ENCODE peak calls at places on chromosomes 2 and 18, in seven cellular contexts. One of them, this sample, is unnamed.

GRCh38 chr2:239075918-239076727 is 228.2 kb downstream of the TWIST2 start:
- DNase-seq in endothelial cell of umbilical vein: no peak
- DNase-seq in dorsolateral prefrontal cortex: no peak
- DNase-seq in fibroblast of pulmonary artery: no peak
- DNase-seq in A549: no peak
- DNase-seq in psoas muscle: no peak
- DNase-seq in fibroblast of lung: no peak
- DNase-seq in this sample: no peak

GRCh38 chr2:56288863-56289580 is 105.2 kb downstream of the CCDC85A start:
- DNase-seq in A549: no peak
- DNase-seq in dorsolateral prefrontal cortex: no peak
- DNase-seq in fibroblast of lung: peak
- DNase-seq in endothelial cell of umbilical vein: no peak
- DNase-seq in fibroblast of pulmonary artery: no peak
- DNase-seq in psoas muscle: no peak
- DNase-seq in this sample: no peak

GRCh38 chr18:51153659-51154371 is 43.7 kb downstream of the MEX3C start:
- DNase-seq in fibroblast of lung: no peak
- DNase-seq in dorsolateral prefrontal cortex: no peak
- DNase-seq in A549: no peak
- DNase-seq in endothelial cell of umbilical vein: no peak
- DNase-seq in fibroblast of pulmonary artery: no peak
- DNase-seq in psoas muscle: no peak
- DNase-seq in this sample: no peak

GRCh38 chr18:8654482-8655451 is 45.5 kb downstream of the RAB12 start:
- DNase-seq in fibroblast of pulmonary artery: peak
- DNase-seq in endothelial cell of umbilical vein: peak
- DNase-seq in fibroblast of lung: no peak
- DNase-seq in A549: peak
- DNase-seq in psoas muscle: no peak
- DNase-seq in dorsolateral prefrontal cortex: no peak
- DNase-seq in this sample: peak

GRCh38 chr2:84306361-84306760 is 152.7 kb downstream of the SUCLG1 start:
- DNase-seq in dorsolateral prefrontal cortex: no peak
- DNase-seq in A549: no peak
- DNase-seq in psoas muscle: no peak
- DNase-seq in endothelial cell of umbilical vein: no peak
- DNase-seq in fibroblast of pulmonary artery: no peak
- DNase-seq in fibroblast of lung: no peak
- DNase-seq in this sample: no peak

GRCh38 chr2:162342841-162343240 is 1.1 kb upstream of the GCA start:
- DNase-seq in psoas muscle: no peak
- DNase-seq in A549: no peak
- DNase-seq in endothelial cell of umbilical vein: no peak
- DNase-seq in fibroblast of lung: no peak
- DNase-seq in fibroblast of pulmonary artery: no peak
- DNase-seq in dorsolateral prefrontal cortex: no peak
- DNase-seq in this sample: no peak

GRCh38 chr18:6482198-6482977 is 67.7 kb upstream of the L3MBTL4 start:
- DNase-seq in A549: peak
- DNase-seq in psoas muscle: peak
- DNase-seq in fibroblast of lung: peak
- DNase-seq in dorsolateral prefrontal cortex: peak
- DNase-seq in endothelial cell of umbilical vein: no peak
- DNase-seq in fibroblast of pulmonary artery: peak
- DNase-seq in this sample: peak

GRCh38 chr2:241945803-241946202 is 76.3 kb downstream of the RTP5 start:
- DNase-seq in dorsolateral prefrontal cortex: no peak
- DNase-seq in psoas muscle: no peak
- DNase-seq in fibroblast of lung: no peak
- DNase-seq in fibroblast of pulmonary artery: no peak
- DNase-seq in A549: no peak
- DNase-seq in endothelial cell of umbilical vein: no peak
- DNase-seq in this sample: no peak

GRCh38 chr2:11155326-11156059 is at the start of gene SLC66A3:
- DNase-seq in dorsolateral prefrontal cortex: no peak
- DNase-seq in fibroblast of lung: peak
- DNase-seq in endothelial cell of umbilical vein: peak
- DNase-seq in A549: peak
- DNase-seq in psoas muscle: no peak
- DNase-seq in fibroblast of pulmonary artery: peak
- DNase-seq in this sample: peak

GRCh38 chr2:38856165-38856564 is 19.6 kb downstream of the DHX57 start:
- DNase-seq in dorsolateral prefrontal cortex: no peak
- DNase-seq in endothelial cell of umbilical vein: no peak
- DNase-seq in A549: no peak
- DNase-seq in fibroblast of lung: peak
- DNase-seq in psoas muscle: no peak
- DNase-seq in fibroblast of pulmonary artery: peak
- DNase-seq in this sample: peak

GRCh38 chr2:98460573-98461560 is 16.2 kb downstream of the INPP4A start:
- DNase-seq in fibroblast of pulmonary artery: no peak
- DNase-seq in endothelial cell of umbilical vein: no peak
- DNase-seq in psoas muscle: no peak
- DNase-seq in dorsolateral prefrontal cortex: no peak
- DNase-seq in fibroblast of lung: no peak
- DNase-seq in A549: no peak
- DNase-seq in this sample: no peak

GRCh38 chr2:72837171-72837570 is 11.3 kb upstream of the EXOC6B start:
- DNase-seq in dorsolateral prefrontal cortex: no peak
- DNase-seq in endothelial cell of umbilical vein: no peak
- DNase-seq in A549: no peak
- DNase-seq in psoas muscle: no peak
- DNase-seq in fibroblast of lung: peak
- DNase-seq in fibroblast of pulmonary artery: peak
- DNase-seq in this sample: peak

GRCh38 chr18:5237083-5237722 is 40.1 kb upstream of the AKAIN1 start:
- DNase-seq in dorsolateral prefrontal cortex: no peak
- DNase-seq in psoas muscle: no peak
- DNase-seq in fibroblast of lung: peak
- DNase-seq in A549: no peak
- DNase-seq in endothelial cell of umbilical vein: no peak
- DNase-seq in fibroblast of pulmonary artery: peak
- DNase-seq in this sample: peak

GRCh38 chr2:121220995-121221394 is 64.0 kb downstream of the TFCP2L1 start:
- DNase-seq in dorsolateral prefrontal cortex: no peak
- DNase-seq in fibroblast of pulmonary artery: peak
- DNase-seq in psoas muscle: no peak
- DNase-seq in A549: peak
- DNase-seq in fibroblast of lung: peak
- DNase-seq in endothelial cell of umbilical vein: no peak
- DNase-seq in this sample: no peak

GRCh38 chr2:72755647-72756423 is 70.0 kb downstream of the EXOC6B start:
- DNase-seq in psoas muscle: no peak
- DNase-seq in endothelial cell of umbilical vein: peak
- DNase-seq in dorsolateral prefrontal cortex: no peak
- DNase-seq in A549: peak
- DNase-seq in fibroblast of lung: peak
- DNase-seq in fibroblast of pulmonary artery: peak
- DNase-seq in this sample: peak

GRCh38 chr2:241810304-241811208 is 1.6 kb downstream of the NEU4 start:
- DNase-seq in A549: no peak
- DNase-seq in fibroblast of pulmonary artery: no peak
- DNase-seq in endothelial cell of umbilical vein: no peak
- DNase-seq in fibroblast of lung: no peak
- DNase-seq in psoas muscle: peak
- DNase-seq in dorsolateral prefrontal cortex: peak
- DNase-seq in this sample: no peak

GRCh38 chr2:3434005-3434404 is 54.5 kb downstream of the TRAPPC12 start:
- DNase-seq in psoas muscle: no peak
- DNase-seq in endothelial cell of umbilical vein: no peak
- DNase-seq in fibroblast of lung: no peak
- DNase-seq in A549: no peak
- DNase-seq in fibroblast of pulmonary artery: no peak
- DNase-seq in dorsolateral prefrontal cortex: no peak
- DNase-seq in this sample: no peak

GRCh38 chr2:179963626-179964025 is 43.5 kb downstream of the CWC22 start:
- DNase-seq in fibroblast of pulmonary artery: peak
- DNase-seq in A549: no peak
- DNase-seq in dorsolateral prefrontal cortex: no peak
- DNase-seq in psoas muscle: no peak
- DNase-seq in fibroblast of lung: peak
- DNase-seq in endothelial cell of umbilical vein: peak
- DNase-seq in this sample: peak

GRCh38 chr2:219401621-219402020 is 13.9 kb upstream of the DNPEP start:
- DNase-seq in A549: no peak
- DNase-seq in fibroblast of pulmonary artery: no peak
- DNase-seq in fibroblast of lung: no peak
- DNase-seq in psoas muscle: no peak
- DNase-seq in endothelial cell of umbilical vein: no peak
- DNase-seq in dorsolateral prefrontal cortex: no peak
- DNase-seq in this sample: no peak

GRCh38 chr2:177445223-177445622 is 52.6 kb downstream of the AGPS start:
- DNase-seq in endothelial cell of umbilical vein: peak
- DNase-seq in fibroblast of lung: no peak
- DNase-seq in fibroblast of pulmonary artery: no peak
- DNase-seq in psoas muscle: no peak
- DNase-seq in dorsolateral prefrontal cortex: no peak
- DNase-seq in A549: no peak
- DNase-seq in this sample: no peak

DNA sequence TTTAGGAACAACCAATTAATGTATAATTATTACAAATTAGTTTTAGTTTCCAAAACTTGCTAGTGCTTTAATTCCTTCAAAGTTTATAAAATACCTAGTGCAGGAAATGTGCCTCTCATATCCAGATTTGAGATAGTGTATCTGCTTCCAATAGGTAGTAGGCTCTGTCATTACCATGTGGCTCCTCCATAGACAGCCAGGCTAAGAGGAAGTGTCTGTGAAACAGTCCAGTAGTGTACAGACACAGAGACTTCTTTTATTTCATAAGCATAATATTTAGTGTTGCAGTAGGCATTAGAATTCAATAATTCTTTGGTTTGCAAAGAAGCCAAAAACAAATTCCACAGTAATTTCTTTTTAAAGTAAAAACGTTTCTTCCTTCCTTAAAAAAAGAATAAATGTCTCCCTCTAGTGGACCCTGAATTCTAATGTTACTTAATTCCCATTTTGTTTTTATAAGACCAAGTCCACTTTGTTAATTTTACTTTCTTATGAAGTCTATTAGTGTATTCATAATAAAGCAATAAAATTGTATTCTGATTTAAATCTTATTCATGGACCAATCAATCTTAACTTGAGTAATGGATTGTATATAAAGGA is 101.2 kb downstream of the NEB start:
- DNase-seq in endothelial cell of umbilical vein: peak
- DNase-seq in A549: peak
- DNase-seq in dorsolateral prefrontal cortex: no peak
- DNase-seq in fibroblast of lung: no peak
- DNase-seq in psoas muscle: no peak
- DNase-seq in fibroblast of pulmonary artery: peak
- DNase-seq in this sample: peak
- TF ChIP-seq CTCF in endothelial cell of umbilical vein: no peak
- TF ChIP-seq CTCF in A549: peak
- TF ChIP-seq CTCF in dorsolateral prefrontal cortex: peak
- TF ChIP-seq CTCF in fibroblast of lung: peak
- TF ChIP-seq CTCF in psoas muscle: no peak
- TF ChIP-seq CTCF in fibroblast of pulmonary artery: peak
- TF ChIP-seq CTCF in this sample: peak

GRCh38 chr2:32752205-32752604 is 124.4 kb downstream of the TTC27 start:
- DNase-seq in A549: no peak
- DNase-seq in fibroblast of pulmonary artery: peak
- DNase-seq in psoas muscle: no peak
- DNase-seq in endothelial cell of umbilical vein: no peak
- DNase-seq in dorsolateral prefrontal cortex: no peak
- DNase-seq in fibroblast of lung: peak
- DNase-seq in this sample: peak

GRCh38 chr2:32756074-32756727 is 128.4 kb downstream of the TTC27 start:
- DNase-seq in fibroblast of pulmonary artery: no peak
- DNase-seq in A549: no peak
- DNase-seq in dorsolateral prefrontal cortex: no peak
- DNase-seq in endothelial cell of umbilical vein: no peak
- DNase-seq in fibroblast of lung: no peak
- DNase-seq in psoas muscle: no peak
- DNase-seq in this sample: no peak

GRCh38 chr2:32752952-32753351 is 125.1 kb downstream of the TTC27 start:
- DNase-seq in A549: no peak
- DNase-seq in psoas muscle: no peak
- DNase-seq in dorsolateral prefrontal cortex: no peak
- DNase-seq in fibroblast of pulmonary artery: no peak
- DNase-seq in fibroblast of lung: peak
- DNase-seq in endothelial cell of umbilical vein: no peak
- DNase-seq in this sample: no peak

GRCh38 chr2:32758232-32758631 is 130.4 kb downstream of the TTC27 start:
- DNase-seq in fibroblast of lung: no peak
- DNase-seq in endothelial cell of umbilical vein: no peak
- DNase-seq in dorsolateral prefrontal cortex: no peak
- DNase-seq in psoas muscle: no peak
- DNase-seq in fibroblast of pulmonary artery: no peak
- DNase-seq in A549: no peak
- DNase-seq in this sample: no peak

GRCh38 chr2:32755666-32756065 is 127.8 kb downstream of the TTC27 start:
- DNase-seq in endothelial cell of umbilical vein: no peak
- DNase-seq in psoas muscle: no peak
- DNase-seq in A549: no peak
- DNase-seq in fibroblast of lung: no peak
- DNase-seq in fibroblast of pulmonary artery: no peak
- DNase-seq in dorsolateral prefrontal cortex: no peak
- DNase-seq in this sample: no peak
- H3K4me3 ChIP-seq in endothelial cell of umbilical vein: no peak
- H3K4me3 ChIP-seq in psoas muscle: no peak
- H3K4me3 ChIP-seq in A549: no peak
- H3K4me3 ChIP-seq in fibroblast of lung: no peak
- H3K4me3 ChIP-seq in fibroblast of pulmonary artery: no peak
- H3K4me3 ChIP-seq in dorsolateral prefrontal cortex: no peak
- H3K4me3 ChIP-seq in this sample: no peak

DNA sequence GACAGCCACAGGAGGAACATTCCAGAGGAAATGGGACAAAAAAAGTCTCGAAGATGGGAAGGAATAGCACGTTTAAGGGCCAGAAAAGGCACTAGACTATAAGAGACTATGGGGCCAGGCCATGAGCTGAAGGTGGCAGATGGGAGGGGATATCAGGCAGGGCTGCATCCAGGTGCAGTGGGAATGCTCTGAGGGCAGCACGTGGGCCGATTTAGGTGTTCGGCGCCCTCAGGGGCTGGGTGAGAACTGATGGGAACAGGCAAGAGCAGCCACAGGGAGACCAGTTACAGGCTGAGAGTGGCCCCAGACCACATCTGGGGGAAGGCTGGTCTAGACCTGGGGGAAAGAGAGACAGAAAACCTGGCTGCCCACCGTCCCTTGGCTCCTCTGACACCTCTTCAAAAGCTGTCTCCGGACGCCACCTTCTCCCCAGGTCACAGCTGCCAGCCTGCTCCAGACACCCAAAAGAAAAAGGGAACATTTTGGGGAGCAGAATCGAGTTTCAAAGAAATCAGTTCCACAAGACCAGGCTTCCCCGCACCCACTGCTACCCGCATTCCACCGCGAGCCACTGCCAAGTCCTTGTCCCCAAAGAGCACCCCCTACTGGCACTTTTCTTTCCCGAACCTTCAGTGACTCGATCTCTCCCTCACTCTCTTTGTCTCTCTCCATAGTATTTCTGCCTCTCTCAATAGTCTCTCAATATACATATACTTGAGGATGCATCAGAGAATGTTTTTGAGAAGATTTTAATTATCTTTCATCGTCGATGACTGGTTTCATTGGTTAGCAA is 190.1 kb upstream of the AGAP1 start:
- DNase-seq in fibroblast of pulmonary artery: no peak
- DNase-seq in dorsolateral prefrontal cortex: no peak
- DNase-seq in fibroblast of lung: no peak
- DNase-seq in A549: no peak
- DNase-seq in psoas muscle: no peak
- DNase-seq in endothelial cell of umbilical vein: no peak
- DNase-seq in this sample: no peak
- TF ChIP-seq CTCF in fibroblast of pulmonary artery: no peak
- TF ChIP-seq CTCF in dorsolateral prefrontal cortex: no peak
- TF ChIP-seq CTCF in fibroblast of lung: peak
- TF ChIP-seq CTCF in A549: peak
- TF ChIP-seq CTCF in psoas muscle: no peak
- TF ChIP-seq CTCF in endothelial cell of umbilical vein: no peak
- TF ChIP-seq CTCF in this sample: no peak

GRCh38 chr2:150178591-150178990 is 308.9 kb downstream of the RND3 start:
- DNase-seq in dorsolateral prefrontal cortex: no peak
- DNase-seq in A549: no peak
- DNase-seq in psoas muscle: no peak
- DNase-seq in fibroblast of pulmonary artery: peak
- DNase-seq in endothelial cell of umbilical vein: no peak
- DNase-seq in fibroblast of lung: no peak
- DNase-seq in this sample: peak
- H3K4me3 ChIP-seq in dorsolateral prefrontal cortex: no peak
- H3K4me3 ChIP-seq in A549: no peak
- H3K4me3 ChIP-seq in psoas muscle: no peak
- H3K4me3 ChIP-seq in fibroblast of pulmonary artery: no peak
- H3K4me3 ChIP-seq in endothelial cell of umbilical vein: no peak
- H3K4me3 ChIP-seq in fibroblast of lung: no peak
- H3K4me3 ChIP-seq in this sample: no peak

This sample was measured in fibroblast of the aortic adventitia.